ENCODE peak calls at places on chromosomes 16 and 17, in six cellular contexts. One of them, this sample, is unnamed.

GRCh38 chr17:81020767-81021497 is 14.0 kb upstream of the BAIAP2 start:
- DNase-seq in IMR-90: peak
- DNase-seq in AG04449: no peak
- DNase-seq in AG09309: no peak
- DNase-seq in tibial nerve: no peak
- DNase-seq in heart left ventricle: peak
- DNase-seq in this sample: peak

GRCh38 chr16:4097826-4098240 is 18.4 kb downstream of the ADCY9 start:
- DNase-seq in IMR-90: peak
- DNase-seq in AG04449: peak
- DNase-seq in AG09309: no peak
- DNase-seq in tibial nerve: no peak
- DNase-seq in heart left ventricle: no peak
- DNase-seq in this sample: no peak

GRCh38 chr17:39410279-39410678 is 8.9 kb upstream of the FBXL20 start:
- DNase-seq in IMR-90: no peak
- DNase-seq in AG04449: no peak
- DNase-seq in AG09309: no peak
- DNase-seq in tibial nerve: no peak
- DNase-seq in heart left ventricle: no peak
- DNase-seq in this sample: no peak

GRCh38 chr17:17561408-17562144 is 29.9 kb downstream of the PEMT start:
- DNase-seq in IMR-90: no peak
- DNase-seq in AG04449: no peak
- DNase-seq in AG09309: no peak
- DNase-seq in tibial nerve: no peak
- DNase-seq in heart left ventricle: no peak
- DNase-seq in this sample: no peak

GRCh38 chr16:69363281-69363717 is 11.7 kb upstream of the TMED6 start:
- DNase-seq in IMR-90: no peak
- DNase-seq in AG04449: no peak
- DNase-seq in AG09309: no peak
- DNase-seq in tibial nerve: no peak
- DNase-seq in heart left ventricle: no peak
- DNase-seq in this sample: no peak

GRCh38 chr16:25783226-25783625 is 91.5 kb downstream of the HS3ST4 start:
- DNase-seq in IMR-90: no peak
- DNase-seq in AG04449: no peak
- DNase-seq in AG09309: no peak
- DNase-seq in tibial nerve: no peak
- DNase-seq in heart left ventricle: no peak
- DNase-seq in this sample: no peak

GRCh38 chr17:2189231-2189630 is 114.4 kb downstream of the SMG6 start:
- DNase-seq in IMR-90: no peak
- DNase-seq in AG04449: no peak
- DNase-seq in AG09309: no peak
- DNase-seq in tibial nerve: no peak
- DNase-seq in heart left ventricle: no peak
- DNase-seq in this sample: peak

GRCh38 chr16:1279945-1280589 is 24.2 kb downstream of the TPSD1 start:
- DNase-seq in IMR-90: no peak
- DNase-seq in AG04449: no peak
- DNase-seq in AG09309: no peak
- DNase-seq in tibial nerve: no peak
- DNase-seq in heart left ventricle: no peak
- DNase-seq in this sample: no peak

GRCh38 chr17:83201206-83202001 is 122.0 kb downstream of the METRNL start:
- DNase-seq in IMR-90: no peak
- DNase-seq in AG04449: no peak
- DNase-seq in AG09309: no peak
- DNase-seq in tibial nerve: peak
- DNase-seq in heart left ventricle: peak
- DNase-seq in this sample: no peak

GRCh38 chr17:1485748-1486376 is 6.6 kb downstream of the MYO1C start:
- DNase-seq in IMR-90: peak
- DNase-seq in AG04449: no peak
- DNase-seq in AG09309: no peak
- DNase-seq in tibial nerve: peak
- DNase-seq in heart left ventricle: peak
- DNase-seq in this sample: peak

GRCh38 chr17:58250344-58251011 is 12.1 kb downstream of the LPO start:
- DNase-seq in IMR-90: no peak
- DNase-seq in AG04449: no peak
- DNase-seq in AG09309: no peak
- DNase-seq in tibial nerve: no peak
- DNase-seq in heart left ventricle: no peak
- DNase-seq in this sample: no peak

GRCh38 chr17:29379084-29379811 is 10.9 kb upstream of the TAOK1 start:
- DNase-seq in IMR-90: no peak
- DNase-seq in AG04449: no peak
- DNase-seq in AG09309: no peak
- DNase-seq in tibial nerve: no peak
- DNase-seq in heart left ventricle: no peak
- DNase-seq in this sample: no peak

GRCh38 chr16:71230122-71230845 is at the start of gene HYDIN:
- DNase-seq in IMR-90: peak
- DNase-seq in AG04449: no peak
- DNase-seq in AG09309: no peak
- DNase-seq in tibial nerve: no peak
- DNase-seq in heart left ventricle: no peak
- DNase-seq in this sample: peak

GRCh38 chr17:13598353-13599167 is 3.2 kb downstream of the HS3ST3A1 start:
- DNase-seq in IMR-90: no peak
- DNase-seq in AG04449: no peak
- DNase-seq in AG09309: no peak
- DNase-seq in tibial nerve: no peak
- DNase-seq in heart left ventricle: no peak
- DNase-seq in this sample: no peak
- H3K4me3 ChIP-seq in IMR-90: peak
- H3K4me3 ChIP-seq in AG04449: peak
- H3K4me3 ChIP-seq in AG09309: peak
- H3K4me3 ChIP-seq in tibial nerve: no peak
- H3K4me3 ChIP-seq in heart left ventricle: no peak
- H3K4me3 ChIP-seq in this sample: peak

GRCh38 chr17:74646231-74646630 is 22.7 kb upstream of the CD300E start:
- DNase-seq in IMR-90: no peak
- DNase-seq in AG04449: no peak
- DNase-seq in AG09309: no peak
- DNase-seq in tibial nerve: no peak
- DNase-seq in heart left ventricle: no peak
- DNase-seq in this sample: peak
- TF ChIP-seq CTCF in IMR-90: peak
- TF ChIP-seq CTCF in AG04449: no peak
- TF ChIP-seq CTCF in AG09309: no peak
- TF ChIP-seq CTCF in tibial nerve: no peak
- TF ChIP-seq CTCF in heart left ventricle: no peak
- TF ChIP-seq CTCF in this sample: peak

DNA sequence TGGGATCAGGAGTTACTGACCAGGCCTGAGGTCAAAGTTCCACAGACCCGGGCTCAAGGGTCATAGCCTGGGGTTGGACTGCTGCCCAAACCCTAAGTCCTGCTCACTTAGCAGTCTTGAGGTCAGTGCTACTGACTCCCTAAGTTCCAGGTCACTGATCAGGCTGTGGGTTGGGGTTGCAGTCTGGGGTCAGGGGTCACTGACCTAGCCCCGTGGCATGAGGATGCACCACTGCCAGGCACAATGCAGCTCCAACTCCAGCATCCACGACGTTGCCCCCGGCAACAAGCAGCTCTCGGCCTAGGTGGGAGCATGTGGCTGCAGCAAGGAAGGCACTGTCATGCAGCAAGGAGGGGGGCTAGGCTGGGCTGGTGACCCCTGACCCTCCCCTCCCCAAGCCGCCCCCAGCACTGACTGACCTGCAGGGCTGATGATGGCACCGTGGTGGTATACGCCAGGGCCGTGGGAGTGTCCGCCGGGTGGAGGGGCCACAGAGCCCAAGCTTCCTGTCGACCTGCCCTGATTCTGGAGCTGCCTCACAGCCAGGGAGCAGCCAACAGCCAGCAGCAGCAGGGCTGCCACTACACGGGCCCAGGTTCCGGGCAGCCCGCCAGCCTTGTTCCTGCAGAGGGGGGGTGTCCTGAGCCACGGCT is 1.1 kb downstream of the GGT6 start:
- DNase-seq in IMR-90: no peak
- DNase-seq in AG04449: no peak
- DNase-seq in AG09309: no peak
- DNase-seq in tibial nerve: no peak
- DNase-seq in heart left ventricle: no peak
- DNase-seq in this sample: no peak
- H3K4me3 ChIP-seq in IMR-90: no peak
- H3K4me3 ChIP-seq in AG04449: no peak
- H3K4me3 ChIP-seq in AG09309: no peak
- H3K4me3 ChIP-seq in tibial nerve: no peak
- H3K4me3 ChIP-seq in heart left ventricle: no peak
- H3K4me3 ChIP-seq in this sample: no peak

GRCh38 chr17:6184508-6184907 is 114.3 kb downstream of the WSCD1 start:
- DNase-seq in IMR-90: no peak
- DNase-seq in AG04449: no peak
- DNase-seq in AG09309: no peak
- DNase-seq in tibial nerve: no peak
- DNase-seq in heart left ventricle: no peak
- DNase-seq in this sample: no peak
- TF ChIP-seq CTCF in IMR-90: no peak
- TF ChIP-seq CTCF in AG04449: no peak
- TF ChIP-seq CTCF in AG09309: no peak
- TF ChIP-seq CTCF in tibial nerve: no peak
- TF ChIP-seq CTCF in heart left ventricle: no peak
- TF ChIP-seq CTCF in this sample: no peak

GRCh38 chr16:49436181-49436580 is 62.6 kb downstream of the C16orf78 start:
- DNase-seq in IMR-90: no peak
- DNase-seq in AG04449: no peak
- DNase-seq in AG09309: no peak
- DNase-seq in tibial nerve: no peak
- DNase-seq in heart left ventricle: no peak
- DNase-seq in this sample: no peak
- H3K4me3 ChIP-seq in IMR-90: no peak
- H3K4me3 ChIP-seq in AG04449: no peak
- H3K4me3 ChIP-seq in AG09309: no peak
- H3K4me3 ChIP-seq in tibial nerve: no peak
- H3K4me3 ChIP-seq in heart left ventricle: no peak
- H3K4me3 ChIP-seq in this sample: no peak

GRCh38 chr16:75789237-75789636 is 62.9 kb upstream of the CPHXL start:
- DNase-seq in IMR-90: peak
- DNase-seq in AG04449: peak
- DNase-seq in AG09309: peak
- DNase-seq in tibial nerve: peak
- DNase-seq in heart left ventricle: no peak
- DNase-seq in this sample: peak
- TF ChIP-seq CTCF in IMR-90: peak
- TF ChIP-seq CTCF in AG04449: peak
- TF ChIP-seq CTCF in AG09309: peak
- TF ChIP-seq CTCF in tibial nerve: peak
- TF ChIP-seq CTCF in heart left ventricle: peak
- TF ChIP-seq CTCF in this sample: peak

GRCh38 chr16:15856217-15856616 is 611 bp downstream of the MYH11 start:
- DNase-seq in IMR-90: no peak
- DNase-seq in AG04449: no peak
- DNase-seq in AG09309: no peak
- DNase-seq in tibial nerve: no peak
- DNase-seq in heart left ventricle: no peak
- DNase-seq in this sample: no peak

GRCh38 chr16:15854906-15855703 is 1.7 kb downstream of the MYH11 start:
- DNase-seq in IMR-90: no peak
- DNase-seq in AG04449: no peak
- DNase-seq in AG09309: no peak
- DNase-seq in tibial nerve: no peak
- DNase-seq in heart left ventricle: no peak
- DNase-seq in this sample: no peak

GRCh38 chr16:15853021-15853420 is 3.8 kb downstream of the MYH11 start:
- DNase-seq in IMR-90: no peak
- DNase-seq in AG04449: no peak
- DNase-seq in AG09309: no peak
- DNase-seq in tibial nerve: no peak
- DNase-seq in heart left ventricle: no peak
- DNase-seq in this sample: no peak

GRCh38 chr16:15855704-15856003 is 1.2 kb downstream of the MYH11 start:
- DNase-seq in IMR-90: no peak
- DNase-seq in AG04449: no peak
- DNase-seq in AG09309: no peak
- DNase-seq in tibial nerve: no peak
- DNase-seq in heart left ventricle: no peak
- DNase-seq in this sample: no peak

GRCh38 chr16:15854061-15854460 is 2.8 kb downstream of the MYH11 start:
- DNase-seq in IMR-90: no peak
- DNase-seq in AG04449: no peak
- DNase-seq in AG09309: no peak
- DNase-seq in tibial nerve: no peak
- DNase-seq in heart left ventricle: no peak
- DNase-seq in this sample: no peak
- H3K4me3 ChIP-seq in IMR-90: no peak
- H3K4me3 ChIP-seq in AG04449: no peak
- H3K4me3 ChIP-seq in AG09309: no peak
- H3K4me3 ChIP-seq in tibial nerve: no peak
- H3K4me3 ChIP-seq in heart left ventricle: no peak
- H3K4me3 ChIP-seq in this sample: no peak

DNA sequence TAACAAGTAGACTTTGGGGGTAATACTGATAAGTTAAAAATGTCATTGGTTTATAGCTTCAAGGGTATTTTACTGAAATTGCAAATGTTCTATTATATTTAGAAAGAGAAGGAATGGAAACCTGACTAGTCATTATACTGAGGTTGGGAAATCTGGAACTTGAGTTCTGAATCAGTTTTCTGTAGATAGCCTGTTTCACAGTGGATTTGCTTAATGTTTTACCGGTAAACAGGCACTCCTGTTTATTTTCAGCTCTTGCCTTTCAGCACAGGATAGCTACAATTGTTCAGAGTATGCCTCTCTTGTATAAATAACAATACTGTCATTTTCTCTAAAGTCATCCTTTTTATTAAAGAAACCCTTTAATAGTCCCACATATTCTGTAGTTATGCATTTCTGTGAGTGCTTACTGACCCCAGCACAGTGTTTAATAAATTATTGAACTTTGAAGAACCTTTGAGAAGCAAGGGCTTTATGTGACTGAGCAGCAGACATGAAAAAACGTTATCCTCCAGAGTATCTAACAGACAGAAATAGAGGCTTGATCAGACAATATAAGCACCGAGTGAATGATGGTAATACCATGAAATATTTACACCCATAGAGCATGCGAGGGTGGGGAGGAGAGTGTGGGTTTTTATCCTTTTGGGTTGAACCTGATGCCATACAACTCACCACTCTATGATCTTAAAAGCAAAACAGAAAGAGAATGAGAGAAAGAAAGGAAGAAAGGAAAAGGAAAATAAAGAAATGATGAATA is 58.2 kb downstream of the FTO start:
- DNase-seq in IMR-90: no peak
- DNase-seq in AG04449: no peak
- DNase-seq in AG09309: no peak
- DNase-seq in tibial nerve: no peak
- DNase-seq in heart left ventricle: no peak
- DNase-seq in this sample: no peak
- TF ChIP-seq CTCF in IMR-90: no peak
- TF ChIP-seq CTCF in AG04449: no peak
- TF ChIP-seq CTCF in AG09309: no peak
- TF ChIP-seq CTCF in tibial nerve: no peak
- TF ChIP-seq CTCF in heart left ventricle: no peak
- TF ChIP-seq CTCF in this sample: no peak

GRCh38 chr16:28895609-28896008 is 17.3 kb downstream of the ATP2A1 start:
- DNase-seq in IMR-90: no peak
- DNase-seq in AG04449: no peak
- DNase-seq in AG09309: no peak
- DNase-seq in tibial nerve: no peak
- DNase-seq in heart left ventricle: no peak
- DNase-seq in this sample: no peak
- H3K4me3 ChIP-seq in IMR-90: no peak
- H3K4me3 ChIP-seq in AG04449: no peak
- H3K4me3 ChIP-seq in AG09309: no peak
- H3K4me3 ChIP-seq in tibial nerve: no peak
- H3K4me3 ChIP-seq in heart left ventricle: no peak
- H3K4me3 ChIP-seq in this sample: no peak